ENCODE peak calls at places on chromosomes 13 and 19, in five cellular contexts. I is HFFc6; C is hypothalamus; P is SW480; N is CD4-positive, alpha-beta T cell. S is an unnamed sample.

GRCh38 chr19:46299695-46300094 is 2.9 kb downstream of the HIF3A start:
- DNase-seq in I (no peak), C (no peak), P (no peak), N (no peak), S (no peak)

GRCh38 chr19:31676271-31677004 is 327.2 kb upstream of the TSHZ3 start:
- DNase-seq in I (no peak), C (no peak), P (peak; percentile 31), N (no peak), S (no peak)

GRCh38 chr13:33340631-33341030 is 55.1 kb upstream of the STARD13 start:
- DNase-seq in I (no peak), C (no peak), P (no peak), N (no peak), S (no peak)

GRCh38 chr13:51501592-51502205 is 48.9 kb upstream of the INTS6 start:
- DNase-seq in I (peak; percentile 74), C (no peak), P (no peak), N (no peak), S (peak; percentile 7)

GRCh38 chr13:35838356-35838755 is 292.8 kb downstream of the DCLK1 start:
- DNase-seq in I (peak; percentile 65), C (no peak), P (peak; percentile 69), N (no peak), S (no peak)

GRCh38 chr19:58181902-58182576 is 822 bp upstream of the ZNF274 start:
- DNase-seq in I (peak; percentile 1), C (no peak), P (no peak), N (peak; percentile 52), S (no peak)

GRCh38 chr13:54758795-54759194 is 1730.2 kb downstream of the OLFM4 start:
- DNase-seq in I (no peak), C (no peak), P (no peak), N (no peak), S (no peak)

GRCh38 chr19:19205416-19206410 is 2.5 kb upstream of the NR2C2AP start:
- DNase-seq in I (no peak), C (peak; percentile 76), P (no peak), N (no peak), S (no peak)

GRCh38 chr13:108005231-108005630 is 210.1 kb downstream of the LIG4 start:
- DNase-seq in I (no peak), C (no peak), P (no peak), N (no peak), S (no peak)

GRCh38 chr13:42048625-42049453 is at the start of gene DGKH:
- DNase-seq in I (peak; percentile 68), C (peak; percentile 64), P (peak; percentile 73), N (peak; percentile 32), S (peak; percentile 73)

GRCh38 chr13:27276188-27276587 is 5.6 kb downstream of the RASL11A start:
- DNase-seq in I (no peak), C (no peak), P (no peak), N (no peak), S (no peak)

GRCh38 chr19:12880551-12881171 is 588 bp downstream of the DNASE2 start:
- DNase-seq in I (no peak), C (no peak), P (peak; percentile 34), N (no peak), S (no peak)

GRCh38 chr13:27792393-27793218 is at the start of gene GSX1:
- DNase-seq in I (peak; percentile 13), C (no peak), P (no peak), N (no peak), S (no peak)

GRCh38 chr19:13301627-13302334 is 151.6 kb downstream of the IER2 start:
- DNase-seq in I (no peak), C (no peak), P (no peak), N (no peak), S (no peak)

GRCh38 chr19:46271488-46272197 is 25.2 kb upstream of the HIF3A start:
- DNase-seq in I (peak; percentile 86), C (no peak), P (peak; percentile 45), N (no peak), S (peak; percentile 44)

GRCh38 chr13:20442798-20443381 is 82.8 kb downstream of the CRYL1 start:
- DNase-seq in I (no peak), C (no peak), P (no peak), N (no peak), S (peak; percentile 50)

GRCh38 chr13:60009300-60010248 is 154.2 kb downstream of the DIAPH3 start:
- DNase-seq in I (no peak), C (no peak), P (peak; percentile 54), N (no peak), S (peak; percentile 77)

GRCh38 chr19:2084993-2085720 is 11.0 kb downstream of the MOB3A start:
- DNase-seq in I (peak; percentile 28), C (no peak), P (peak; percentile 80), N (peak; percentile 86), S (no peak)

GRCh38 chr13:113550453-113550852 is 34.1 kb upstream of the TFDP1 start:
- DNase-seq in I (no peak), C (no peak), P (no peak), N (no peak), S (no peak)

GRCh38 chr19:48396010-48396870 is 2.8 kb downstream of the GRIN2D start:
- DNase-seq in I (no peak), C (no peak), P (no peak), N (no peak), S (no peak)

GRCh38 chr19:991174-991931 is 7.2 kb downstream of the WDR18 start:
- DNase-seq in I (peak; percentile 65), C (no peak), P (no peak), N (peak; percentile 66), S (no peak)

GRCh38 chr19:4499855-4500254 is 18.4 kb downstream of the PLIN4 start:
- DNase-seq in I (no peak), C (no peak), P (no peak), N (no peak), S (no peak)

GRCh38 chr13:41178040-41178439 is 16.3 kb downstream of the KBTBD7 start:
- DNase-seq in I (no peak), C (no peak), P (no peak), N (no peak), S (no peak)

GRCh38 chr19:54154603-54155345 is 4.7 kb downstream of the LENG1 start:
- DNase-seq in I (peak; percentile 56), C (no peak), P (no peak), N (no peak), S (no peak)

GRCh38 chr13:87123987-87124784 is 547.0 kb upstream of the SLITRK5 start:
- DNase-seq in I (peak; percentile 4), C (no peak), P (peak; percentile 92), N (no peak), S (peak; percentile 59)

GRCh38 chr19:15640294-15640903 is at the start of gene CYP4F3:
- DNase-seq in I (no peak), C (no peak), P (peak; percentile 85), N (no peak), S (peak; percentile 93)

GRCh38 chr19:50568321-50569022 is at the start of gene LRRC4B:
- DNase-seq in I (no peak), C (peak; percentile 74), P (no peak), N (no peak), S (no peak)

GRCh38 chr19:55346725-55347441 is 7.2 kb downstream of the KMT5C start:
- DNase-seq in I (no peak), C (no peak), P (no peak), N (no peak), S (no peak)

GRCh38 chr13:27353166-27353583 is 71.2 kb upstream of the GTF3A start:
- DNase-seq in I (no peak), C (no peak), P (peak; percentile 32), N (no peak), S (peak; percentile 15)

GRCh38 chr19:6725513-6726231 is 5.2 kb upstream of the C3 start:
- DNase-seq in I (no peak), C (no peak), P (no peak), N (no peak), S (no peak)

S was measured in LoVo.